ENCODE peak calls at places on chromosomes 6 and 20, in eight cellular contexts. N is MM.1S, A is PC-9, Z is keratinocyte, D is GM23248, R is GM23338, C is neural progenitor cell, S is Karpas-422. L is an unnamed sample.

GRCh38 chr6:32944265-32944664 is 3.4 kb upstream of the HLA-DMB start:
- DNase-seq in R (no peak), D (no peak), Z (no peak), S (peak; percentile 94), C (no peak), A (no peak), N (peak; percentile 80), L (peak; percentile 95)

GRCh38 chr6:34305497-34305896 is 56.7 kb upstream of the SMIM29 start:
- DNase-seq in A (no peak), R (no peak), S (no peak), D (no peak), N (no peak), Z (no peak), C (no peak), L (no peak)

GRCh38 chr6:159084493-159085091 is 39.8 kb upstream of the TAGAP start:
- DNase-seq in C (no peak), R (no peak), A (no peak), Z (no peak), N (no peak), S (no peak), D (peak; percentile 92), L (no peak)

GRCh38 chr6:90393232-90393884 is 96.7 kb upstream of the BACH2 start:
- DNase-seq in Z (no peak), A (no peak), C (peak; percentile 76), N (peak; percentile 75), D (peak; percentile 75), R (peak; percentile 88), S (peak; percentile 82), L (peak; percentile 93)

GRCh38 chr6:31597006-31597405 is 4.2 kb upstream of the NCR3 start:
- DNase-seq in S (peak; percentile 87), N (peak; percentile 30), R (peak; percentile 56), Z (no peak), D (peak; percentile 48), C (peak; percentile 40), A (no peak), L (peak; percentile 82)

GRCh38 chr6:45586216-45587171 is 208.8 kb upstream of the SUPT3H start:
- DNase-seq in R (no peak), C (peak; percentile 11), N (no peak), S (no peak), A (peak; percentile 91), D (no peak), Z (peak; percentile 90), L (peak; percentile 9)

GRCh38 chr6:159762681-159763293 is 942 bp downstream of the ACAT2 start:
- DNase-seq in A (no peak), C (peak; percentile 28), Z (no peak), N (peak; percentile 9), S (no peak), D (peak; percentile 23), R (peak; percentile 20), L (peak; percentile 21)

GRCh38 chr20:43537921-43538854 is 20.6 kb upstream of the SGK2 start:
- DNase-seq in A (peak; percentile 46), N (peak; percentile 45), D (peak; percentile 72), R (peak; percentile 84), S (peak; percentile 71), C (peak; percentile 64), Z (no peak), L (peak; percentile 58)

GRCh38 chr6:52201046-52201445 is 14.9 kb downstream of the IL17A start:
- DNase-seq in N (no peak), Z (no peak), A (no peak), S (no peak), D (no peak), R (no peak), C (no peak), L (no peak)

GRCh38 chr6:154537942-154538341 is 27.5 kb upstream of the CNKSR3 start:
- DNase-seq in S (no peak), D (no peak), N (no peak), R (no peak), Z (no peak), A (no peak), C (no peak), L (no peak)

GRCh38 chr6:54244430-54244829 is 63.8 kb upstream of the TINAG start:
- DNase-seq in S (peak; percentile 59), Z (no peak), D (peak; percentile 48), A (no peak), N (peak; percentile 38), R (peak; percentile 60), C (peak; percentile 6), L (peak; percentile 11)

GRCh38 chr20:46670228-46670584 is 18.9 kb upstream of the SLC13A3 start:
- DNase-seq in A (no peak), N (no peak), C (no peak), Z (no peak), D (no peak), R (no peak), S (no peak), L (no peak)

GRCh38 chr6:41171908-41172307 is 9.0 kb upstream of the TREM2 start:
- DNase-seq in S (no peak), N (no peak), A (no peak), R (peak; percentile 47), C (no peak), D (no peak), Z (no peak), L (no peak)

GRCh38 chr20:4726710-4727391 is 5.1 kb downstream of the PRND start:
- DNase-seq in S (no peak), A (no peak), Z (no peak), R (no peak), D (peak; percentile 92), N (no peak), C (no peak), L (peak; percentile 16)

GRCh38 chr20:10002871-10003270 is 31.9 kb upstream of the ANKEF1 start:
- DNase-seq in A (no peak), D (no peak), R (no peak), N (no peak), S (no peak), Z (no peak), C (no peak), L (no peak)

GRCh38 chr6:157107915-157108651 is 215.2 kb downstream of the TMEM242 start:
- DNase-seq in Z (peak; percentile 56), R (no peak), D (peak; percentile 97), A (peak; percentile 84), S (no peak), N (no peak), C (no peak), L (no peak)

GRCh38 chr20:1671891-1672669 is 14.5 kb upstream of the SIRPG start:
- DNase-seq in N (no peak), S (no peak), D (no peak), R (no peak), C (no peak), A (no peak), Z (no peak), L (no peak)

GRCh38 chr20:32762754-32763201 is 593 bp downstream of the DNMT3B start:
- DNase-seq in S (no peak), C (peak; percentile 62), D (peak; percentile 48), R (no peak), N (peak; percentile 14), A (no peak), Z (no peak), L (peak; percentile 44)

GRCh38 chr6:161486326-161486725 is 212.5 kb upstream of the AGPAT4 start:
- DNase-seq in S (no peak), N (no peak), A (no peak), Z (peak; percentile 69), C (no peak), R (no peak), D (peak; percentile 86), L (no peak)

GRCh38 chr20:38098952-38099351 is 65.4 kb downstream of the RPRD1B start:
- DNase-seq in A (no peak), C (no peak), N (no peak), D (no peak), R (no peak), S (no peak), Z (no peak), L (no peak)

GRCh38 chr20:42361402-42361801 is 743.2 kb upstream of the CHD6 start:
- DNase-seq in R (no peak), S (peak; percentile 75), A (no peak), Z (no peak), N (no peak), D (no peak), C (no peak), L (no peak)

GRCh38 chr6:149300563-149300962 is 16.9 kb upstream of the TAB2 start:
- DNase-seq in A (no peak), S (no peak), C (no peak), N (no peak), Z (no peak), R (no peak), D (no peak), L (no peak)

GRCh38 chr20:34705383-34706021 is 1.4 kb downstream of the TP53INP2 start:
- DNase-seq in D (peak; percentile 78), Z (no peak), S (peak; percentile 72), C (no peak), N (no peak), R (peak; percentile 52), A (peak; percentile 76), L (no peak)

GRCh38 chr6:168124161-168124560 is 45.1 kb upstream of the FRMD1 start:
- DNase-seq in Z (no peak), A (no peak), S (no peak), N (no peak), C (no peak), R (no peak), D (no peak), L (no peak)

GRCh38 chr20:45404438-45404837 is 3.7 kb upstream of the DBNDD2 start:
- DNase-seq in D (no peak), S (no peak), A (peak; percentile 29), C (no peak), N (no peak), Z (no peak), R (no peak), L (no peak)

GRCh38 chr6:97978855-97979271 is 695.8 kb upstream of the MMS22L start:
- DNase-seq in S (peak; percentile 44), R (peak; percentile 80), D (no peak), Z (no peak), N (no peak), C (peak; percentile 30), A (no peak), L (no peak)
- H3K27ac ChIP-seq in S (no peak overlapping the region), R (peak overlapping the region; percentile 51), D (no peak overlapping the region), Z (no peak overlapping the region), N (no peak overlapping the region), C (no peak overlapping the region), A (no peak overlapping the region), L (no peak overlapping the region)

GRCh38 chr6:118808794-118809668 is 84.9 kb upstream of the ASF1A start:
- DNase-seq in A (no peak), Z (no peak), S (peak; percentile 83), D (no peak), N (no peak), R (no peak), C (no peak), L (peak; percentile 41)
- H2AFZ ChIP-seq in A (no peak overlapping the region), Z (no peak overlapping the region), S (peak overlapping the region; percentile 28), D (no peak overlapping the region), N (no peak overlapping the region), R (no peak overlapping the region), C (no peak overlapping the region), L (peak overlapping the region; percentile 49)

GRCh38 chr6:16244869-16245451 is 6.6 kb downstream of the GMPR start:
- DNase-seq in D (no peak), S (no peak), A (no peak), N (no peak), Z (no peak), C (peak; percentile 67), R (no peak), L (no peak)
- H3K79me2 ChIP-seq in D (no peaks in the 10 kb centered on the region), S (no peaks in the 10 kb centered on the region), A (no peaks in the 10 kb centered on the region), N (no peaks in the 10 kb centered on the region), Z (no peaks in the 10 kb centered on the region), C (no peaks in the 10 kb centered on the region), R (no peaks in the 10 kb centered on the region), L (no peaks in the 10 kb centered on the region)

DNA sequence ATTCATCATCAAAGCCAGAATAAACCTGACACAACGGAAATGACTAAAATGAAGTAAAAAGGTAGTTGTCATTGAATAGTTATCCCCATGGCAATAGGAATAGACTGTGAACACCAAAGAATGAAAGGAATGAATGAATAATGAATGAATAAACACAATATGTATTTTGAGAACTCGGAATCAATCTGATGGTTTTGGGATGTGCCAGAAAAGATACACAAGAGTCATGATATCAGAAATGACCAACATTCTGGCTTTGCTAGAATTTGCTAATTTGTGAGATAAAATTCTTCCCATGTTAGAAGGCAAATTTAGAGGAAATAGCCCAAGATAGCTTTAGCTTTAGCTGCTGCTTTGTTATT is 67.7 kb upstream of the KCNQ5 start:
- DNase-seq in N (no peak), Z (peak; percentile 61), R (no peak), S (no peak), D (peak; percentile 85), C (no peak), A (no peak), L (no peak)
- H3K27ac ChIP-seq in N (no peak overlapping the region), Z (peak overlapping the region; percentile 88), R (peak overlapping the region; percentile 83), S (no peak overlapping the region), D (peak overlapping the region; percentile 94), C (no peak overlapping the region), A (no peak overlapping the region), L (no peak overlapping the region)